ENCODE peak calls at places on chromosomes 16 and 17, in four cellular contexts. K is ovary, C is DMS153, P is gastrocnemius medialis. S is an unnamed sample.

GRCh38 chr16:54512461-54512860 is 225.9 kb upstream of the IRX3 start:
- DNase-seq in K (no peak), C (no peak), P (no peak), S (no peak)

GRCh38 chr17:78697122-78697845 is 84.8 kb downstream of the CYTH1 start:
- DNase-seq in K (no peak), C (no peak), P (no peak), S (no peak)

GRCh38 chr17:82392967-82393366 is 21.4 kb downstream of the UTS2R start:
- DNase-seq in K (no peak), C (no peak), P (no peak), S (no peak)

GRCh38 chr16:87635541-87636049 is 33.3 kb downstream of the JPH3 start:
- DNase-seq in K (peak), C (peak), P (peak), S (peak)

GRCh38 chr16:85447657-85448313 is 165.3 kb upstream of the GSE1 start:
- DNase-seq in K (no peak), C (no peak), P (no peak), S (no peak)

GRCh38 chr17:3960764-3961163 is 3.5 kb downstream of the ATP2A3 start:
- DNase-seq in K (no peak), C (no peak), P (peak), S (no peak)

GRCh38 chr17:80695979-80696378 is 151.3 kb downstream of the RPTOR start:
- DNase-seq in K (no peak), C (no peak), P (no peak), S (no peak)

GRCh38 chr17:6172642-6173330 is 102.6 kb downstream of the WSCD1 start:
- DNase-seq in K (no peak), C (no peak), P (no peak), S (no peak)

GRCh38 chr16:66640724-66641314 is 36.3 kb downstream of the CMTM3 start:
- DNase-seq in K (no peak), C (no peak), P (no peak), S (no peak)

GRCh38 chr17:45410144-45411091 is 22.3 kb downstream of the ARHGAP27 start:
- DNase-seq in K (no peak), C (no peak), P (no peak), S (no peak)

GRCh38 chr17:72101526-72101925 is 19.3 kb upstream of the SOX9 start:
- DNase-seq in K (no peak), C (peak), P (no peak), S (no peak)

GRCh38 chr17:40614431-40615294 is 33.0 kb downstream of the SMARCE1 start:
- DNase-seq in K (no peak), C (no peak), P (no peak), S (no peak)

GRCh38 chr17:74512624-74513084 is 18.6 kb downstream of the CD300LB start:
- DNase-seq in K (no peak), C (no peak), P (peak), S (no peak)

GRCh38 chr16:51666821-51667220 is 515.8 kb upstream of the SALL1 start:
- DNase-seq in K (no peak), C (no peak), P (no peak), S (no peak)

GRCh38 chr16:80273635-80274538 is 266.9 kb upstream of the DYNLRB2 start:
- DNase-seq in K (no peak), C (no peak), P (no peak), S (no peak)